ENCODE peak calls at places on chromosomes 7 and 10, in six cellular contexts. Y is RWPE1; U is CD8-positive, alpha-beta memory T cell; J is HCT116; C is neural progenitor cell; E is Calu3. F is an unnamed sample.

GRCh38 chr7:95126053-95126709 is 198.2 kb downstream of the PON1 start:
- DNase-seq in Y (no peak), U (no peak), J (no peak), C (no peak), E (no peak), F (no peak)

GRCh38 chr7:98548981-98549380 is 68.1 kb upstream of the NPTX2 start:
- DNase-seq in Y (no peak), U (no peak), J (no peak), C (no peak), E (no peak), F (no peak)

GRCh38 chr10:20265146-20265545 is 448.9 kb downstream of the PLXDC2 start:
- DNase-seq in Y (no peak), U (no peak), J (no peak), C (no peak), E (no peak), F (no peak)

GRCh38 chr7:108109216-108109908 is 20.8 kb downstream of the LAMB4 start:
- DNase-seq in Y (peak), U (no peak), J (peak), C (peak), E (peak), F (no peak)

GRCh38 chr7:55074008-55074499 is 55.2 kb downstream of the EGFR start:
- DNase-seq in Y (peak), U (peak), J (peak), C (no peak), E (peak), F (no peak)

GRCh38 chr10:74936577-74937445 is 110.4 kb downstream of the KAT6B start:
- DNase-seq in Y (no peak), U (no peak), J (no peak), C (no peak), E (no peak), F (no peak)

GRCh38 chr10:119655566-119656001 is 4.4 kb downstream of the BAG3 start:
- DNase-seq in Y (peak), U (peak), J (no peak), C (no peak), E (peak), F (no peak)

GRCh38 chr7:53350241-53350640 is 314.8 kb downstream of the POM121L12 start:
- DNase-seq in Y (peak), U (no peak), J (no peak), C (peak), E (peak), F (no peak)

GRCh38 chr10:95478185-95478584 is 83.0 kb downstream of the SORBS1 start:
- DNase-seq in Y (no peak), U (no peak), J (no peak), C (no peak), E (no peak), F (no peak)

GRCh38 chr7:22647451-22648257 is 79.3 kb upstream of the IL6 start:
- DNase-seq in Y (no peak), U (no peak), J (no peak), C (no peak), E (no peak), F (no peak)

GRCh38 chr7:64863021-64863420 is 40.1 kb upstream of the ZNF273 start:
- DNase-seq in Y (no peak), U (no peak), J (no peak), C (no peak), E (no peak), F (no peak)

GRCh38 chr7:30255096-30255769 is 29.2 kb upstream of the ZNRF2 start:
- DNase-seq in Y (no peak), U (no peak), J (no peak), C (no peak), E (no peak), F (no peak)

GRCh38 chr10:95399167-95399566 is 108.4 kb upstream of the PDLIM1 start:
- DNase-seq in Y (no peak), U (no peak), J (no peak), C (no peak), E (no peak), F (no peak)

GRCh38 chr10:79445217-79445707 is at the start of gene ZCCHC24:
- DNase-seq in Y (peak), U (no peak), J (peak), C (no peak), E (peak), F (no peak)

GRCh38 chr10:49071221-49071761 is 44.0 kb downstream of the VSTM4 start:
- DNase-seq in Y (peak), U (no peak), J (no peak), C (no peak), E (no peak), F (no peak)

GRCh38 chr10:60733189-60733815 is 45.0 kb upstream of the CDK1 start:
- DNase-seq in Y (peak), U (peak), J (peak), C (peak), E (peak), F (no peak)

GRCh38 chr10:122387572-122387971 is 13.1 kb downstream of the PLEKHA1 start:
- DNase-seq in Y (no peak), U (no peak), J (no peak), C (no peak), E (no peak), F (no peak)

GRCh38 chr10:118694848-118695247 is 59.9 kb downstream of the CACUL1 start:
- DNase-seq in Y (no peak), U (no peak), J (no peak), C (no peak), E (no peak), F (no peak)

GRCh38 chr10:12793106-12793505 is 208.4 kb downstream of the CCDC3 start:
- DNase-seq in Y (no peak), U (no peak), J (no peak), C (no peak), E (no peak), F (no peak)

GRCh38 chr7:91243591-91244368 is 20.5 kb upstream of the FZD1 start:
- DNase-seq in Y (no peak), U (no peak), J (no peak), C (no peak), E (no peak), F (no peak)

GRCh38 chr7:128021361-128021760 is 9.9 kb downstream of the LRRC4 start:
- DNase-seq in Y (peak), U (no peak), J (peak), C (no peak), E (peak), F (no peak)

GRCh38 chr7:143126146-143126545 is 5.7 kb upstream of the PIP start:
- DNase-seq in Y (no peak), U (no peak), J (no peak), C (no peak), E (no peak), F (no peak)

GRCh38 chr7:32611201-32611691 is 116.0 kb downstream of the AVL9 start:
- DNase-seq in Y (no peak), U (no peak), J (no peak), C (no peak), E (no peak), F (no peak)

GRCh38 chr10:5943536-5943935 is 33.8 kb downstream of the IL15RA start:
- DNase-seq in Y (no peak), U (no peak), J (no peak), C (peak), E (peak), F (no peak)

GRCh38 chr7:7438851-7439250 is 96.8 kb downstream of the COL28A1 start:
- DNase-seq in Y (peak), U (no peak), J (peak), C (no peak), E (no peak), F (no peak)

GRCh38 chr10:108785011-108785410 is 1138.3 kb downstream of the XPNPEP1 start:
- DNase-seq in Y (no peak), U (no peak), J (no peak), C (no peak), E (no peak), F (no peak)

GRCh38 chr10:5071411-5072198 is 22.6 kb upstream of the AKR1C3 start:
- DNase-seq in Y (peak), U (no peak), J (no peak), C (peak), E (peak), F (no peak)

GRCh38 chr10:4941540-4942330 is 21.5 kb upstream of the AKR1C1 start:
- DNase-seq in Y (no peak), U (no peak), J (no peak), C (no peak), E (no peak), F (no peak)

GRCh38 chr10:11146402-11147171 is 128.9 kb downstream of the CELF2 start:
- DNase-seq in Y (no peak), U (no peak), J (no peak), C (no peak), E (no peak), F (no peak)

GRCh38 chr10:57420881-57421280 is 846.8 kb downstream of the IPMK start:
- DNase-seq in Y (no peak), U (no peak), J (no peak), C (peak), E (no peak), F (no peak)

GRCh38 chr7:123958186-123958703 is 33.2 kb downstream of the SPAM1 start:
- DNase-seq in Y (peak), U (no peak), J (no peak), C (no peak), E (no peak), F (no peak)

GRCh38 chr7:108345710-108346336 is 110.4 kb downstream of the NRCAM start:
- DNase-seq in Y (no peak), U (no peak), J (no peak), C (peak), E (no peak), F (no peak)

GRCh38 chr7:5564894-5565293 is 141.3 kb upstream of the TNRC18 start:
- DNase-seq in Y (no peak), U (no peak), J (no peak), C (no peak), E (no peak), F (no peak)

GRCh38 chr7:132145466-132145865 is 430.8 kb downstream of the PLXNA4 start:
- DNase-seq in Y (peak), U (no peak), J (no peak), C (peak), E (peak), F (no peak)

GRCh38 chr10:123129553-123130271 is 6.1 kb upstream of the HMX3 start:
- DNase-seq in Y (no peak), U (no peak), J (no peak), C (no peak), E (no peak), F (no peak)

GRCh38 chr7:22694597-22695207 is 32.3 kb upstream of the IL6 start:
- DNase-seq in Y (no peak), U (no peak), J (no peak), C (no peak), E (no peak), F (no peak)

GRCh38 chr7:780056-780455 is 52.2 kb upstream of the SUN1 start:
- DNase-seq in Y (no peak), U (no peak), J (no peak), C (no peak), E (no peak), F (no peak)

GRCh38 chr7:119903090-119903489 is 369.9 kb upstream of the KCND2 start:
- DNase-seq in Y (no peak), U (no peak), J (no peak), C (no peak), E (no peak), F (peak)

F was measured in SK-N-MC.